ENCODE peak calls at places on chromosome 14, in nine cellular contexts. Y is left colon; Z is AG09309; U is GM10248; A is NCI-H2081; R is amniotic stem cell; X is activated CD4-positive, alpha-beta T cell treated with anti-CD3 and anti-CD28 coated beads, Interleukin-2, amount 50 U/mL, for 1 hour; P is uterus; G is T-cell. B is an unnamed sample.

GRCh38 chr14:104610749-104611310 is 6.3 kb upstream of the TMEM179 start:
- DNase-seq in G (no peak), P (no peak), U (no peak), R (no peak), X (no peak), Y (no peak), Z (no peak), A (no peak), B (no peak)

GRCh38 chr14:24609667-24610344 is at the start of gene GZMH:
- DNase-seq in R (no peak), Y (no peak), G (no peak), Z (no peak), X (no peak), P (no peak), A (no peak), U (peak), B (peak)

GRCh38 chr14:104690266-104690711 is 871 bp downstream of the INF2 start:
- DNase-seq in R (no peak), G (no peak), Y (peak), X (no peak), P (no peak), Z (no peak), U (no peak), A (no peak), B (no peak)

GRCh38 chr14:90658541-90658967 is 157.7 kb downstream of the TTC7B start:
- DNase-seq in Z (no peak), G (no peak), X (no peak), R (peak), P (no peak), U (peak), A (no peak), Y (no peak), B (peak)

GRCh38 chr14:104542871-104543830 is 36.4 kb upstream of the C14orf180 start:
- DNase-seq in P (no peak), G (no peak), A (no peak), Z (no peak), U (peak), X (no peak), R (no peak), Y (no peak), B (no peak)

GRCh38 chr14:43449291-43449690 is 1057.8 kb downstream of the FSCB start:
- DNase-seq in G (no peak), U (no peak), X (no peak), Y (no peak), P (no peak), A (no peak), R (no peak), Z (no peak), B (no peak)

GRCh38 chr14:23562822-23563472 is 4.6 kb downstream of the AP1G2 start:
- DNase-seq in Y (no peak), R (no peak), U (peak), Z (no peak), X (peak), A (peak), P (no peak), G (peak), B (peak)

GRCh38 chr14:33508663-33509062 is 442.2 kb downstream of the EGLN3 start:
- DNase-seq in P (no peak), G (no peak), Z (no peak), U (no peak), A (no peak), X (no peak), Y (no peak), R (no peak), B (no peak)

GRCh38 chr14:78075033-78075432 is 95.1 kb upstream of the NRXN3 start:
- DNase-seq in G (no peak), Z (no peak), X (no peak), Y (no peak), P (no peak), R (no peak), A (no peak), U (no peak), B (no peak)

GRCh38 chr14:51547260-51547659 is 104.5 kb upstream of the FRMD6 start:
- DNase-seq in A (no peak), X (no peak), Z (peak), P (peak), R (peak), Y (no peak), G (no peak), U (no peak), B (no peak)

GRCh38 chr14:104280085-104280901 is 141.9 kb downstream of the KIF26A start:
- DNase-seq in R (no peak), U (no peak), Z (no peak), P (peak), X (no peak), A (no peak), Y (peak), G (no peak), B (no peak)

GRCh38 chr14:70709726-70710382 is 68.1 kb downstream of the TTC9 start:
- DNase-seq in P (no peak), A (peak), X (no peak), U (no peak), Y (no peak), R (no peak), G (no peak), Z (no peak), B (no peak)

GRCh38 chr14:93683241-93683640 is 105.0 kb downstream of the PRIMA1 start:
- DNase-seq in A (no peak), X (no peak), Z (no peak), U (no peak), R (no peak), P (no peak), Y (no peak), G (no peak), B (no peak)

GRCh38 chr14:50937325-50937724 is 7.0 kb downstream of the PYGL start:
- DNase-seq in X (no peak), Z (no peak), G (no peak), P (no peak), R (no peak), U (no peak), Y (no peak), A (no peak), B (no peak)

GRCh38 chr14:104290756-104291122 is 152.4 kb downstream of the KIF26A start:
- DNase-seq in X (no peak), R (no peak), G (no peak), A (no peak), Y (peak), U (no peak), Z (no peak), P (no peak), B (no peak)